ENCODE peak calls at places on chromosomes 3 and 15, in nine cellular contexts. X is nucleus accumbens; Q is 8988T; K is neural progenitor cell; Y is NCI-H460; B is activated T-helper 1 cell treated with Interleukin-2 at 50 U/mL for 16 hours; T is G401; J is natural killer cell treated with Interleukin-12 subunit alpha and Interleukin-12 subunit beta and Interleukin-15 and Interleukin-18, amount 100 ng/mL, for 72 hours; I is naive B cell. C is an unnamed sample.

GRCh38 chr3:106176734-106177133 is 307.9 kb upstream of the CBLB start:
- DNase-seq in X (no peak), Y (no peak), K (no peak), Q (no peak), J (peak), I (peak), B (peak), T (no peak), C (no peak)

GRCh38 chr3:127899200-127899599 is 15.8 kb upstream of the KBTBD12 start:
- DNase-seq in B (no peak), I (no peak), J (no peak), K (peak), X (no peak), Q (no peak), Y (no peak), T (no peak), C (peak)

GRCh38 chr3:71725279-71725991 is at the start of gene EIF4E3:
- DNase-seq in T (peak), Q (peak), I (peak), X (no peak), Y (peak), K (peak), J (peak), B (peak), C (peak)

GRCh38 chr3:127915115-127915936 is at the start of gene KBTBD12:
- DNase-seq in J (no peak), Q (no peak), X (no peak), Y (no peak), K (peak), T (peak), I (no peak), B (no peak), C (peak)

GRCh38 chr15:100862162-100862561 is 17.5 kb upstream of the ALDH1A3 start:
- DNase-seq in I (no peak), J (peak), Q (no peak), Y (no peak), X (no peak), B (no peak), K (no peak), T (no peak), C (no peak)

GRCh38 chr15:64249406-64249805 is 86.6 kb upstream of the PPIB start:
- DNase-seq in T (no peak), Q (no peak), K (no peak), B (no peak), Y (no peak), J (no peak), X (no peak), I (no peak), C (no peak)

GRCh38 chr15:69661871-69662667 is 209.5 kb downstream of the RPLP1 start:
- DNase-seq in J (no peak), K (no peak), Y (no peak), X (no peak), T (no peak), B (no peak), Q (no peak), I (no peak), C (no peak)

GRCh38 chr3:24709921-24710320 is 215.3 kb upstream of the THRB start:
- DNase-seq in X (no peak), Y (no peak), I (no peak), K (no peak), T (no peak), B (no peak), Q (no peak), J (no peak), C (no peak)

GRCh38 chr3:141979050-141979671 is 102.7 kb downstream of the ATP1B3 start:
- DNase-seq in K (no peak), Q (no peak), T (no peak), Y (peak), J (no peak), I (no peak), X (no peak), B (no peak), C (no peak)

GRCh38 chr15:39153718-39154117 is 427.2 kb upstream of the THBS1 start:
- DNase-seq in B (no peak), Y (no peak), I (no peak), K (no peak), T (no peak), Q (no peak), X (no peak), J (no peak), C (no peak)

GRCh38 chr3:42852443-42852842 is 23.2 kb downstream of the CYP8B1 start:
- DNase-seq in I (no peak), J (no peak), X (no peak), T (no peak), Q (no peak), K (no peak), Y (no peak), B (no peak), C (no peak)

GRCh38 chr3:36477655-36478054 is 97.4 kb downstream of the STAC start:
- DNase-seq in B (no peak), Y (no peak), Q (no peak), J (no peak), I (no peak), K (no peak), T (no peak), X (no peak), C (no peak)

GRCh38 chr15:78795043-78795442 is 16.2 kb downstream of the ADAMTS7 start:
- DNase-seq in I (no peak), K (no peak), Y (no peak), T (no peak), J (no peak), X (no peak), Q (no peak), B (no peak), C (no peak)

GRCh38 chr15:38611228-38611627 is 46.6 kb upstream of the RASGRP1 start:
- DNase-seq in J (peak), I (no peak), X (no peak), B (peak), Q (no peak), Y (no peak), T (no peak), K (no peak), C (no peak)

C was measured in H7.